ENCODE peak calls at places on chromosomes 13 and 19, in eight cellular contexts. One of them, this sample, is unnamed.

GRCh38 chr13:45779901-45780300 is 71.7 kb downstream of the SIAH3 start:
- DNase-seq in body of pancreas: no peak
- DNase-seq in dorsolateral prefrontal cortex: no peak
- DNase-seq in RWPE1: no peak
- DNase-seq in Calu3: no peak
- DNase-seq in nephron progenitor cell: no peak
- DNase-seq in epithelial cell of esophagus: peak; percentile 32
- DNase-seq in stomach: no peak
- DNase-seq in this sample: no peak

GRCh38 chr13:26785845-26786630 is 25.5 kb upstream of the GPR12 start:
- DNase-seq in body of pancreas: peak; percentile 44
- DNase-seq in dorsolateral prefrontal cortex: no peak
- DNase-seq in RWPE1: no peak
- DNase-seq in Calu3: peak; percentile 2
- DNase-seq in nephron progenitor cell: peak; percentile 25
- DNase-seq in epithelial cell of esophagus: no peak
- DNase-seq in stomach: peak; percentile 28
- DNase-seq in this sample: no peak

GRCh38 chr13:93248627-93249047 is 22.0 kb downstream of the GPC6 start:
- DNase-seq in body of pancreas: peak; percentile 85
- DNase-seq in dorsolateral prefrontal cortex: no peak
- DNase-seq in RWPE1: no peak
- DNase-seq in Calu3: peak; percentile 3
- DNase-seq in nephron progenitor cell: peak; percentile 46
- DNase-seq in epithelial cell of esophagus: peak; percentile 49
- DNase-seq in stomach: peak; percentile 31
- DNase-seq in this sample: no peak

GRCh38 chr19:6733338-6734095 is 3.9 kb downstream of the GPR108 start:
- DNase-seq in body of pancreas: no peak
- DNase-seq in dorsolateral prefrontal cortex: no peak
- DNase-seq in RWPE1: no peak
- DNase-seq in Calu3: no peak
- DNase-seq in nephron progenitor cell: no peak
- DNase-seq in epithelial cell of esophagus: no peak
- DNase-seq in stomach: no peak
- DNase-seq in this sample: no peak

GRCh38 chr13:35987572-35988513 is 143.3 kb downstream of the DCLK1 start:
- DNase-seq in body of pancreas: no peak
- DNase-seq in dorsolateral prefrontal cortex: no peak
- DNase-seq in RWPE1: no peak
- DNase-seq in Calu3: no peak
- DNase-seq in nephron progenitor cell: no peak
- DNase-seq in epithelial cell of esophagus: no peak
- DNase-seq in stomach: no peak
- DNase-seq in this sample: no peak

GRCh38 chr19:29031216-29031615 is 181.7 kb downstream of the UQCRFS1 start:
- DNase-seq in body of pancreas: no peak
- DNase-seq in dorsolateral prefrontal cortex: no peak
- DNase-seq in RWPE1: no peak
- DNase-seq in Calu3: no peak
- DNase-seq in nephron progenitor cell: no peak
- DNase-seq in epithelial cell of esophagus: no peak
- DNase-seq in stomach: no peak
- DNase-seq in this sample: no peak

GRCh38 chr13:95948646-95949045 is 104.6 kb downstream of the UGGT2 start:
- DNase-seq in body of pancreas: no peak
- DNase-seq in dorsolateral prefrontal cortex: no peak
- DNase-seq in RWPE1: no peak
- DNase-seq in Calu3: no peak
- DNase-seq in nephron progenitor cell: no peak
- DNase-seq in epithelial cell of esophagus: peak; percentile 58
- DNase-seq in stomach: no peak
- DNase-seq in this sample: no peak

GRCh38 chr13:76012091-76012721 is 376.1 kb downstream of the LMO7 start:
- DNase-seq in body of pancreas: no peak
- DNase-seq in dorsolateral prefrontal cortex: no peak
- DNase-seq in RWPE1: no peak
- DNase-seq in Calu3: no peak
- DNase-seq in nephron progenitor cell: no peak
- DNase-seq in epithelial cell of esophagus: no peak
- DNase-seq in stomach: no peak
- DNase-seq in this sample: no peak

DNA sequence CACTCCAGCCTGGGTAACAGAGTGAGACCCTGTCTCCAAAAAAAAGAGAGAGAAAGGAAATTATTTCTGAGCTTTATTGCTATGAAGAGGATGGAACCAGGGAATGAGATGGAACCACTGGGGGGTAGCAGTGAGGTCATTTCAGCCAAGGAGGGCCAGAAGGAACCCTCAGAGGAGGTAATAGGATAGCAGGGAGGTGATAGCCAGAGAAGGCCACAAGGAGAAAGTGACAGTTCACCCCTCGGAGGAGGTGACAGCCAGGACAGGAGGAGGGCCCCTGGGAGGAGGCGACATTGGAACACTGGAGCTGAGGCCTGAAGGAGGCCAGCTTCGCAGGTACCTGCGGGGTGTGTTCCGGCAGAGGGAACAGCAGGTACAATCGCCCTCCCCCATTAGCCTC is 695 bp upstream of the PGPEP1 start:
- DNase-seq in body of pancreas: no peak
- DNase-seq in dorsolateral prefrontal cortex: no peak
- DNase-seq in RWPE1: no peak
- DNase-seq in Calu3: peak; percentile 28
- DNase-seq in nephron progenitor cell: peak; percentile 25
- DNase-seq in epithelial cell of esophagus: no peak
- DNase-seq in stomach: no peak
- DNase-seq in this sample: no peak
- TF ChIP-seq CTCF in body of pancreas: no peak
- TF ChIP-seq CTCF in dorsolateral prefrontal cortex: no peak
- TF ChIP-seq CTCF in RWPE1: no peak
- TF ChIP-seq CTCF in Calu3: peak; percentile 6
- TF ChIP-seq CTCF in nephron progenitor cell: no peak
- TF ChIP-seq CTCF in epithelial cell of esophagus: no peak
- TF ChIP-seq CTCF in stomach: no peak
- TF ChIP-seq CTCF in this sample: no peak

DNA sequence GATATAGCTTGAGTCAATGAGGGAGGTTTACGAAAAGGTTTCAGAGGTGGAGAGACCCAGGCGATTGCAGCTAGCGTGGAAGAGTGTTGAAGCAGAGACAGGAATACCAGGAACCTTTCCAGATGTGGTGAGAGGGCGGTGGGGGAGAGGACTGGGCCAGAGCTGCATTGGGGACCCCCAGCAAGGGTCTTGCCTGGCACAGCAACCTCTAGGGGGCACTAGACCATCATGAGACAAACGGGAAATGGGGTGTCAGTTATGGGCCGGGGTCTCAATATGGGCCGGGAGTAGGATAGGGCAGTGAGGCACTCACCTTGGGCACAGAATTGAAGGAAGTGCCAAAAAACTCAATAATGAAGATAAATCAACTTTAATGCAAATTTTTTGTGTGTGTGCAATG is 2.1 kb upstream of the LRP3 start:
- DNase-seq in body of pancreas: no peak
- DNase-seq in dorsolateral prefrontal cortex: peak; percentile 13
- DNase-seq in RWPE1: no peak
- DNase-seq in Calu3: no peak
- DNase-seq in nephron progenitor cell: peak; percentile 25
- DNase-seq in epithelial cell of esophagus: no peak
- DNase-seq in stomach: no peak
- DNase-seq in this sample: no peak
- TF ChIP-seq CTCF in body of pancreas: no peak
- TF ChIP-seq CTCF in dorsolateral prefrontal cortex: no peak
- TF ChIP-seq CTCF in RWPE1: no peak
- TF ChIP-seq CTCF in Calu3: no peak
- TF ChIP-seq CTCF in nephron progenitor cell: peak; percentile 19
- TF ChIP-seq CTCF in epithelial cell of esophagus: no peak
- TF ChIP-seq CTCF in stomach: no peak
- TF ChIP-seq CTCF in this sample: no peak

GRCh38 chr19:12676384-12676792 is 5.3 kb downstream of the DHPS start:
- DNase-seq in body of pancreas: peak; percentile 88
- DNase-seq in dorsolateral prefrontal cortex: peak; percentile 82
- DNase-seq in RWPE1: peak; percentile 75
- DNase-seq in Calu3: peak; percentile 89
- DNase-seq in nephron progenitor cell: peak; percentile 96
- DNase-seq in epithelial cell of esophagus: peak; percentile 80
- DNase-seq in stomach: peak; percentile 85
- DNase-seq in this sample: peak; percentile 74
- TF ChIP-seq CTCF in body of pancreas: peak; percentile 72
- TF ChIP-seq CTCF in dorsolateral prefrontal cortex: peak; percentile 85
- TF ChIP-seq CTCF in RWPE1: peak; percentile 84
- TF ChIP-seq CTCF in Calu3: peak; percentile 62
- TF ChIP-seq CTCF in nephron progenitor cell: peak; percentile 81
- TF ChIP-seq CTCF in epithelial cell of esophagus: peak; percentile 85
- TF ChIP-seq CTCF in stomach: peak; percentile 92
- TF ChIP-seq CTCF in this sample: peak; percentile 94

DNA sequence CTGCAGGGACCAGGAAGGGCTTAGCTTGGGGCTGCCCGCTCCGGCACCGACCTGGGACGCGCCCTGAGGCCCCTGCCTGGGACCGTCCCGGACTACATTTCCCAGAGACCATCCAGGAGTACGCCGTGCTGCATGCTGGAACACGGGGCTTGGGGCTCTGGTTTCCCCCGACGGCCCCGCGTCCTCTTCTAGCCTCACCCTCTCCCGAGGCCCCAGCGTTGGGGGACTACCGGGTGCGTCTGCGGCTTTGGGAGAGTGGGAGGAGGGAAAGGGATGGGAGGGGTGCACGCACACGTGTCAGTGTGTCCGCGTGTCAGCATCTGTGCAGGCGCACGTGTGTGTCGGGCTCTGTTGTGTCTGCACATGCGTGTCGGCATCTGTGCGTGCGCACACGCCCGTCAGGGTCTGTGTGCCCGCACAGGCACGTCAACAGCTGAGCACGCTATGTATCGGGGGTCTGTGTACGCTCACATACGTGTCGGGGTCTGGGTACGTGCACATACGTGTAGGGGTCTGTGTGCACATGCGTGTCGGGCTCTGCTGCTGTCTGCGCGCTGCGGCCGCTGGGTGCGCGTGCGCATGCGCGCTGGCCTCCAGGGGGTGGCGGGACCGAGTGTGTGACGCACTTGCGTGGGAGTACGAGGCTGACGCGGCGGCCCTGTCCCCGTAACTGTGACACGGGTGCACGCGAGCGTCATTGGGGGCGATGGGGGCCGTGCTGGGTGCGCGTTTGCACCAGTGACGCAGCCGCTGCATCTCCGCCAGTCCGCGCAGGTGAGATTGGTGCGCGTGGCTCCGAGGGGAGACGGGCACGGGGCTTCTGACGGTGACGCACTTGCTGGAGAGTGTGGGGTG is at the start of gene ZNF331:
- DNase-seq in body of pancreas: peak; percentile 83
- DNase-seq in dorsolateral prefrontal cortex: peak; percentile 87
- DNase-seq in RWPE1: peak; percentile 65
- DNase-seq in Calu3: no peak
- DNase-seq in nephron progenitor cell: peak; percentile 75
- DNase-seq in epithelial cell of esophagus: peak; percentile 69
- DNase-seq in stomach: peak; percentile 83
- DNase-seq in this sample: peak; percentile 78
- TF ChIP-seq CTCF in body of pancreas: peak; percentile 64
- TF ChIP-seq CTCF in dorsolateral prefrontal cortex: peak; percentile 26
- TF ChIP-seq CTCF in RWPE1: peak; percentile 23
- TF ChIP-seq CTCF in Calu3: no peak
- TF ChIP-seq CTCF in nephron progenitor cell: peak; percentile 8
- TF ChIP-seq CTCF in epithelial cell of esophagus: peak; percentile 35
- TF ChIP-seq CTCF in stomach: peak; percentile 22
- TF ChIP-seq CTCF in this sample: no peak

GRCh38 chr19:3369337-3370213 is 3.2 kb downstream of the NFIC start:
- DNase-seq in body of pancreas: peak; percentile 80
- DNase-seq in dorsolateral prefrontal cortex: peak; percentile 78
- DNase-seq in RWPE1: no peak
- DNase-seq in Calu3: no peak
- DNase-seq in nephron progenitor cell: peak; percentile 39
- DNase-seq in epithelial cell of esophagus: peak; percentile 58
- DNase-seq in stomach: peak; percentile 72
- DNase-seq in this sample: no peak
- TF ChIP-seq CTCF in body of pancreas: no peak
- TF ChIP-seq CTCF in dorsolateral prefrontal cortex: no peak
- TF ChIP-seq CTCF in RWPE1: no peak
- TF ChIP-seq CTCF in Calu3: no peak
- TF ChIP-seq CTCF in nephron progenitor cell: no peak
- TF ChIP-seq CTCF in epithelial cell of esophagus: no peak
- TF ChIP-seq CTCF in stomach: no peak
- TF ChIP-seq CTCF in this sample: no peak

GRCh38 chr19:48395499-48395898 is 2.0 kb downstream of the GRIN2D start:
- DNase-seq in body of pancreas: no peak
- DNase-seq in dorsolateral prefrontal cortex: no peak
- DNase-seq in RWPE1: no peak
- DNase-seq in Calu3: no peak
- DNase-seq in nephron progenitor cell: no peak
- DNase-seq in epithelial cell of esophagus: no peak
- DNase-seq in stomach: no peak
- DNase-seq in this sample: no peak

GRCh38 chr19:48394331-48395169 is 1.1 kb downstream of the GRIN2D start:
- DNase-seq in body of pancreas: no peak
- DNase-seq in dorsolateral prefrontal cortex: no peak
- DNase-seq in RWPE1: no peak
- DNase-seq in Calu3: no peak
- DNase-seq in nephron progenitor cell: no peak
- DNase-seq in epithelial cell of esophagus: no peak
- DNase-seq in stomach: no peak
- DNase-seq in this sample: no peak

GRCh38 chr19:48395170-48395455 is 1.6 kb downstream of the GRIN2D start:
- DNase-seq in body of pancreas: no peak
- DNase-seq in dorsolateral prefrontal cortex: no peak
- DNase-seq in RWPE1: no peak
- DNase-seq in Calu3: no peak
- DNase-seq in nephron progenitor cell: no peak
- DNase-seq in epithelial cell of esophagus: no peak
- DNase-seq in stomach: no peak
- DNase-seq in this sample: no peak

GRCh38 chr19:48393196-48393558 is 291 bp upstream of the GRIN2D start:
- DNase-seq in body of pancreas: no peak
- DNase-seq in dorsolateral prefrontal cortex: no peak
- DNase-seq in RWPE1: no peak
- DNase-seq in Calu3: no peak
- DNase-seq in nephron progenitor cell: no peak
- DNase-seq in epithelial cell of esophagus: no peak
- DNase-seq in stomach: no peak
- DNase-seq in this sample: no peak

GRCh38 chr19:48393559-48394330 is at the start of gene GRIN2D:
- DNase-seq in body of pancreas: no peak
- DNase-seq in dorsolateral prefrontal cortex: no peak
- DNase-seq in RWPE1: no peak
- DNase-seq in Calu3: no peak
- DNase-seq in nephron progenitor cell: peak; percentile 71
- DNase-seq in epithelial cell of esophagus: no peak
- DNase-seq in stomach: no peak
- DNase-seq in this sample: no peak
- TF ChIP-seq CTCF in body of pancreas: no peak
- TF ChIP-seq CTCF in dorsolateral prefrontal cortex: no peak
- TF ChIP-seq CTCF in RWPE1: no peak
- TF ChIP-seq CTCF in Calu3: no peak
- TF ChIP-seq CTCF in nephron progenitor cell: no peak
- TF ChIP-seq CTCF in epithelial cell of esophagus: no peak
- TF ChIP-seq CTCF in stomach: no peak
- TF ChIP-seq CTCF in this sample: no peak

This sample was measured in mesothelial cell of epicardium.